ENCODE peak calls at places on chromosomes 6 and 20, in seven cellular contexts. X, E, L, J, R, S and D are unnamed samples.

GRCh38 chr6:53358440-53359087 is 9.8 kb upstream of the ELOVL5 start:
- DNase-seq in R (no peak), E (no peak), L (no peak), S (no peak), X (no peak), J (no peak), D (no peak)

GRCh38 chr6:79038061-79038460 is 40.0 kb downstream of the PHIP start:
- DNase-seq in L (peak), X (no peak), R (no peak), J (peak), E (no peak), S (no peak), D (no peak)

GRCh38 chr20:57089701-57090144 is 176.7 kb downstream of the BMP7 start:
- DNase-seq in L (peak), E (peak), X (peak), J (peak), S (peak), R (peak), D (no peak)

GRCh38 chr20:46850416-46850815 is 44.2 kb upstream of the EYA2 start:
- DNase-seq in J (no peak), S (no peak), L (no peak), E (no peak), R (no peak), X (no peak), D (no peak)

GRCh38 chr6:147345902-147346301 is 141.7 kb downstream of the STXBP5 start:
- DNase-seq in J (no peak), R (no peak), L (no peak), E (no peak), S (no peak), X (no peak), D (no peak)

GRCh38 chr6:81751388-81752083 is 945 bp downstream of the TENT5A start:
- DNase-seq in L (peak), X (peak), E (peak), S (peak), R (peak), J (peak), D (no peak)

GRCh38 chr6:118501099-118501498 is 47.0 kb upstream of the PLN start:
- DNase-seq in X (no peak), S (no peak), J (no peak), L (no peak), E (no peak), R (no peak), D (no peak)

GRCh38 chr20:50464026-50464724 is 46.0 kb upstream of the PTPN1 start:
- DNase-seq in E (peak), X (no peak), S (peak), L (peak), R (peak), J (peak), D (no peak)

GRCh38 chr6:144302701-144303351 is 17.7 kb downstream of the UTRN start:
- DNase-seq in E (no peak), J (peak), R (no peak), S (no peak), X (no peak), L (peak), D (no peak)

GRCh38 chr6:5459346-5459745 is 198.0 kb downstream of the FARS2 start:
- DNase-seq in X (no peak), L (no peak), S (no peak), R (no peak), J (no peak), E (no peak), D (no peak)

GRCh38 chr6:125004797-125005595 is 42.8 kb downstream of the RNF217 start:
- DNase-seq in J (no peak), E (no peak), X (no peak), R (no peak), S (no peak), L (no peak), D (no peak)

GRCh38 chr6:163415620-163416379 is 1.3 kb downstream of the QKI start:
- DNase-seq in L (peak), J (peak), R (peak), S (peak), X (no peak), E (peak), D (no peak)

GRCh38 chr20:17202030-17202429 is 24.8 kb upstream of the PCSK2 start:
- DNase-seq in J (no peak), R (no peak), E (no peak), X (no peak), S (no peak), L (no peak), D (no peak)

GRCh38 chr6:74598473-74599393 is 607.1 kb downstream of the COL12A1 start:
- DNase-seq in E (no peak), S (no peak), X (no peak), R (no peak), J (peak), L (peak), D (no peak)

GRCh38 chr6:89977808-89978748 is 83.8 kb downstream of the GJA10 start:
- DNase-seq in E (no peak), S (no peak), X (no peak), J (peak), L (peak), R (peak), D (peak)

GRCh38 chr6:151675746-151676459 is 131.6 kb upstream of the ESR1 start:
- DNase-seq in L (peak), X (peak), E (no peak), J (peak), S (peak), R (no peak), D (no peak)

GRCh38 chr20:8082025-8082424 is 50.0 kb upstream of the PLCB1 start:
- DNase-seq in S (no peak), L (peak), J (no peak), E (no peak), R (no peak), X (no peak), D (no peak)

GRCh38 chr20:50568549-50568942 is 58.4 kb downstream of the PTPN1 start:
- DNase-seq in X (no peak), S (no peak), J (no peak), R (no peak), E (no peak), L (no peak), D (no peak)

GRCh38 chr20:19492116-19492515 is 265.9 kb upstream of the RIN2 start:
- DNase-seq in S (no peak), J (no peak), E (no peak), L (no peak), X (no peak), R (no peak), D (no peak)

GRCh38 chr20:9235518-9235917 is 166.6 kb downstream of the PLCB4 start:
- DNase-seq in X (no peak), J (peak), L (peak), S (no peak), R (no peak), E (no peak), D (no peak)

GRCh38 chr6:163346529-163346961 is 68.0 kb upstream of the QKI start:
- DNase-seq in J (no peak), R (no peak), L (no peak), S (no peak), E (no peak), X (no peak), D (no peak)

GRCh38 chr20:1657556-1658334 is at the start of gene SIRPG:
- DNase-seq in X (no peak), S (no peak), J (no peak), R (no peak), L (no peak), E (no peak), D (no peak)

GRCh38 chr6:89242574-89243330 is 25.6 kb upstream of the GABRR1 start:
- DNase-seq in R (no peak), S (no peak), J (peak), X (no peak), E (no peak), L (peak), D (peak)

GRCh38 chr6:37663016-37663810 is 34.5 kb downstream of the MDGA1 start:
- DNase-seq in S (no peak), R (no peak), X (no peak), J (peak), L (peak), E (peak), D (no peak)

DNA sequence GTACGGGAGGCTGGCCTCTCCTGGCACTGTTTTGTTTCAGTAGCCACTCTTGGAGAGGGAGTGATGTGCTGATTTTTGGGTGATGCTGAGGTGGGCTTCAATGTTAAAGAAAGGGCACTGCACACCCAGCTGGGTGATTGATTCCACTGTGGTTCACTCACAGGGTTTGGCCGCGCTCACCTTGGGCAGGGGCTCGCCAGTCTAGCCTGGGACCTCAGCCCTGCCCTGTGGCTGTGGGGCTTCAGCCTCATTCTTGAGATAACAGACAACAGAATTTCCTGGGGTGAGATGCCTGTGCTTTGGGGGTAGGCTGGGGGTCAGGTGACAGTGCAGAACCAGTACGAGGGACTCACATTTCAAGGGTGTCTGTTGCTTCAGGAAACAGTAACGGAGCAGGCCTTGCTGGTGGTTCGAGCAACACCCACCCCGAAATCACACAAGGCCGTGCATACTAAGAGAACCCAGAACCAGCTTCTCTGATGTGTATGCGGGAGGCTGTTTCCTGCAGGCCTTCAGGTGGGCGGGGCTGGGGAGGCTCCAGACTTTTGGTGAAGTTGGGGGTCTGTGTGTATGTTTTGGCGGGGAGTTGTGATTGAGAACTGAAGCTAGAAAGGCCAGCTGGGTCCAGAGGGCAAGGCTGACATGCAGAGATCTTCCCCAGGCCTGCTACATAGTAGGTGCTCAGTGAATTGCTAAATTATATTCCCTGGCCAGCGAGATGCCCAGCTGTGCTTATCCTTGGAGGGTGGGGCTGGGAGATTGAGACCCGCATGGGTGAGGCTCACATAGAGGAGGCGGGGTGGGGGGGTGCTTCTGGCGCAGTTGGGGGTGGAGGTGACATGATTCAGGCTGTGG is 154.2 kb upstream of the RNF24 start:
- DNase-seq in X (no peak), R (no peak), E (no peak), J (no peak), L (no peak), S (no peak), D (no peak)
- H3K4me3 ChIP-seq in X (no peak), R (no peak), E (no peak), J (no peak), L (no peak), S (no peak), D (no peak)

GRCh38 chr6:35452186-35453090 is at the start of gene FANCE:
- DNase-seq in S (peak), X (peak), J (peak), L (peak), R (peak), E (peak), D (no peak)
- TF ChIP-seq CTCF in S (no peak), X (no peak), J (no peak), L (no peak), R (no peak), E (no peak), D (no peak)

DNA sequence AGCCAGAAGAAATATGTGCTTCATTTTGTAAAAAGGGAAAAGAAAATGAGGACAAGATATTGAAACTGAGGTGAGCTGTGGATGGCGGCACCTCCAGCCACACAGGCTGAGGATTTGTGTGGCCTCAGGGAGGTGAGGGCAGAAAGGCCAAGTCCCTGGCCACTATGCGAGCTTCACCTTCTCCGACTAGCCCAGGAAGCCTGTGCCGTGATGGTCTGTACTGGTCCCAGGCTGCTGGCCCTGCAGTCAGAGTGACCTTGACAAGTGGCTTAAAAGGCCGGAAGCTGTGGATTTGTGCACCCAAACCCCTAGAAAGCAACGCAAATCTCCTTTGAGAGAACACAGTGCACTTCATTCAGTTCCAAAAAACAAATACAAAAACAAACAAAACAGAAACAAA is 48.1 kb downstream of the WDR27 start:
- DNase-seq in S (no peak), X (no peak), R (no peak), J (no peak), E (no peak), L (no peak), D (no peak)
- H3K4me3 ChIP-seq in S (no peak), X (peak), R (no peak), J (no peak), E (peak), L (no peak), D (no peak)

GRCh38 chr20:36720510-36720909 is 25.4 kb downstream of the NDRG3 start:
- DNase-seq in E (no peak), S (no peak), R (no peak), X (no peak), L (peak), J (peak), D (no peak)

GRCh38 chr20:36712775-36713174 is 33.1 kb downstream of the NDRG3 start:
- DNase-seq in J (no peak), S (no peak), R (no peak), X (no peak), L (no peak), E (no peak), D (no peak)

GRCh38 chr20:36717657-36718056 is 28.2 kb downstream of the NDRG3 start:
- DNase-seq in E (no peak), R (no peak), S (no peak), L (no peak), X (no peak), J (no peak), D (no peak)
- TF ChIP-seq CTCF in E (no peak), R (peak), S (no peak), L (peak), X (peak), J (peak), D (no peak)

DNA sequence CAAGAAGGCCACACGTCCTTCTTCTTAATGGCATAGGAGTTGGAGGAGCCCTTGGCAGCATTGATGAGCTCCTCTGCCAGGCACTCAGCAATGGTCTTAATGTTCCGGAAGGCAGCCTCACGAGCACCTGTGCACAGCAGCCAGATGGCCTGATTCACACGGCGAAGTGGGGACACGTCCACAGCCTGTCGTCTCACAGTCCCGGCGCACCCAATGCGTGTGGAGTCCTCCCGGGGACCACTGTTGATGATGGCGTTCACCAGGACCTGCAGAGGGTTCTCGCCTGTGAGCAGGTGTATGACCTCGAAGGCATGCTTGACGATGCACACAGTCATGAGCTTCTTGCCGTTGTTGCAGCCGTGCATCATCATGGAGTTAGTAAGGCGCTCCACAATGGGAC is 4.6 kb upstream of the TSPYL4 start:
- DNase-seq in E (no peak), L (no peak), J (no peak), X (no peak), S (no peak), R (no peak), D (no peak)
- H3K4me3 ChIP-seq in E (no peak), L (no peak), J (no peak), X (no peak), S (no peak), R (no peak), D (no peak)

GRCh38 chr20:45459606-45460005 is 9.9 kb upstream of the WFDC2 start:
- DNase-seq in L (no peak), E (no peak), S (no peak), R (no peak), J (peak), X (no peak), D (no peak)
- TF ChIP-seq CTCF in L (no peak), E (no peak), S (no peak), R (no peak), J (no peak), X (no peak), D (no peak)